ENCODE peak calls at places on chromosome X, in five cellular contexts. One of them, this sample, is unnamed.

GRCh38 chrX:10033360-10034007 is 66.3 kb downstream of the CLDN34 start:
- DNase-seq in tibial artery: no peak
- DNase-seq in left ventricle myocardium inferior: no peak
- DNase-seq in NB4: no peak
- DNase-seq in right atrium auricular region: no peak
- DNase-seq in this sample: no peak

GRCh38 chrX:65407157-65407626 is 127.4 kb downstream of the LAS1L start:
- DNase-seq in tibial artery: no peak
- DNase-seq in left ventricle myocardium inferior: no peak
- DNase-seq in right atrium auricular region: no peak
- DNase-seq in NB4: no peak
- DNase-seq in this sample: no peak

GRCh38 chrX:41785685-41786084 is 61.7 kb downstream of the GPR82 start:
- DNase-seq in tibial artery: no peak
- DNase-seq in left ventricle myocardium inferior: no peak
- DNase-seq in NB4: no peak
- DNase-seq in right atrium auricular region: no peak
- DNase-seq in this sample: no peak

GRCh38 chrX:68932611-68933010 is 103.8 kb downstream of the EFNB1 start:
- DNase-seq in tibial artery: no peak
- DNase-seq in left ventricle myocardium inferior: peak; percentile 18
- DNase-seq in right atrium auricular region: no peak
- DNase-seq in NB4: no peak
- DNase-seq in this sample: no peak

GRCh38 chrX:24149346-24150050 is at the start of gene ZFX:
- DNase-seq in left ventricle myocardium inferior: peak; percentile 70
- DNase-seq in right atrium auricular region: peak; percentile 73
- DNase-seq in NB4: peak; percentile 78
- DNase-seq in tibial artery: peak; percentile 37
- DNase-seq in this sample: peak; percentile 65

GRCh38 chrX:23668335-23668734 is 1.0 kb downstream of the PRDX4 start:
- DNase-seq in NB4: peak; percentile 4
- DNase-seq in right atrium auricular region: no peak
- DNase-seq in tibial artery: no peak
- DNase-seq in left ventricle myocardium inferior: no peak
- DNase-seq in this sample: no peak

GRCh38 chrX:37378399-37378798 is 29.2 kb downstream of the PRRG1 start:
- DNase-seq in tibial artery: no peak
- DNase-seq in right atrium auricular region: no peak
- DNase-seq in NB4: no peak
- DNase-seq in left ventricle myocardium inferior: no peak
- DNase-seq in this sample: no peak

GRCh38 chrX:141341341-141341740 is 99.0 kb upstream of the SPANXC start:
- DNase-seq in NB4: no peak
- DNase-seq in tibial artery: no peak
- DNase-seq in left ventricle myocardium inferior: no peak
- DNase-seq in right atrium auricular region: no peak
- DNase-seq in this sample: no peak

GRCh38 chrX:145609951-145610511 is 207.6 kb upstream of the SLITRK2 start:
- DNase-seq in right atrium auricular region: no peak
- DNase-seq in tibial artery: no peak
- DNase-seq in NB4: no peak
- DNase-seq in left ventricle myocardium inferior: no peak
- DNase-seq in this sample: no peak

GRCh38 chrX:3659761-3660160 is 53.7 kb downstream of the PRKX start:
- DNase-seq in NB4: no peak
- DNase-seq in tibial artery: no peak
- DNase-seq in left ventricle myocardium inferior: no peak
- DNase-seq in right atrium auricular region: no peak
- DNase-seq in this sample: no peak

GRCh38 chrX:54602563-54602962 is 72.5 kb downstream of the GNL3L start:
- DNase-seq in right atrium auricular region: no peak
- DNase-seq in NB4: no peak
- DNase-seq in tibial artery: no peak
- DNase-seq in left ventricle myocardium inferior: no peak
- DNase-seq in this sample: no peak

GRCh38 chrX:72142094-72142843 is 10.6 kb upstream of the RTL5 start:
- DNase-seq in NB4: no peak
- DNase-seq in tibial artery: no peak
- DNase-seq in right atrium auricular region: no peak
- DNase-seq in left ventricle myocardium inferior: no peak
- DNase-seq in this sample: no peak

GRCh38 chrX:130878350-130879341 is 24.4 kb downstream of the ENOX2 start:
- DNase-seq in left ventricle myocardium inferior: no peak
- DNase-seq in NB4: peak; percentile 1
- DNase-seq in tibial artery: peak; percentile 39
- DNase-seq in right atrium auricular region: no peak
- DNase-seq in this sample: peak; percentile 50

GRCh38 chrX:30659421-30659820 is 6.2 kb downstream of the GK start:
- DNase-seq in right atrium auricular region: no peak
- DNase-seq in tibial artery: no peak
- DNase-seq in left ventricle myocardium inferior: no peak
- DNase-seq in NB4: peak; percentile 85
- DNase-seq in this sample: no peak

GRCh38 chrX:110851780-110852179 is 56.2 kb upstream of the CHRDL1 start:
- DNase-seq in right atrium auricular region: no peak
- DNase-seq in tibial artery: peak; percentile 19
- DNase-seq in left ventricle myocardium inferior: no peak
- DNase-seq in NB4: no peak
- DNase-seq in this sample: peak; percentile 37

GRCh38 chrX:19563746-19564145 is 48.4 kb upstream of the MAP3K15 start:
- DNase-seq in tibial artery: no peak
- DNase-seq in left ventricle myocardium inferior: no peak
- DNase-seq in NB4: peak; percentile 58
- DNase-seq in right atrium auricular region: no peak
- DNase-seq in this sample: no peak

GRCh38 chrX:112512509-112512908 is 167.2 kb downstream of the LHFPL1 start:
- DNase-seq in NB4: peak; percentile 1
- DNase-seq in right atrium auricular region: no peak
- DNase-seq in left ventricle myocardium inferior: no peak
- DNase-seq in tibial artery: no peak
- DNase-seq in this sample: no peak

GRCh38 chrX:18701621-18702361 is 5.7 kb upstream of the PPEF1 start:
- DNase-seq in left ventricle myocardium inferior: peak; percentile 17
- DNase-seq in right atrium auricular region: no peak
- DNase-seq in NB4: no peak
- DNase-seq in tibial artery: peak; percentile 38
- DNase-seq in this sample: peak; percentile 40

GRCh38 chrX:88863726-88864125 is 116.7 kb downstream of the CPXCR1 start:
- DNase-seq in right atrium auricular region: no peak
- DNase-seq in tibial artery: no peak
- DNase-seq in left ventricle myocardium inferior: no peak
- DNase-seq in NB4: no peak
- DNase-seq in this sample: no peak

GRCh38 chrX:10327651-10328050 is 170.9 kb downstream of the CLCN4 start:
- DNase-seq in right atrium auricular region: no peak
- DNase-seq in NB4: no peak
- DNase-seq in tibial artery: no peak
- DNase-seq in left ventricle myocardium inferior: no peak
- DNase-seq in this sample: peak; percentile 34

GRCh38 chrX:519741-520140 is 110.8 kb upstream of the SHOX start:
- DNase-seq in tibial artery: no peak
- DNase-seq in right atrium auricular region: no peak
- DNase-seq in NB4: no peak
- DNase-seq in left ventricle myocardium inferior: no peak
- DNase-seq in this sample: no peak

GRCh38 chrX:68917799-68918198 is 89.0 kb downstream of the EFNB1 start:
- DNase-seq in tibial artery: no peak
- DNase-seq in NB4: no peak
- DNase-seq in left ventricle myocardium inferior: no peak
- DNase-seq in right atrium auricular region: no peak
- DNase-seq in this sample: no peak

GRCh38 chrX:19673334-19674040 is 158.2 kb upstream of the MAP3K15 start:
- DNase-seq in tibial artery: peak; percentile 51
- DNase-seq in right atrium auricular region: peak; percentile 80
- DNase-seq in left ventricle myocardium inferior: peak; percentile 58
- DNase-seq in NB4: peak; percentile 57
- DNase-seq in this sample: peak; percentile 85

GRCh38 chrX:39772057-39772832 is 325.5 kb downstream of the BCOR start:
- DNase-seq in right atrium auricular region: no peak
- DNase-seq in left ventricle myocardium inferior: no peak
- DNase-seq in tibial artery: no peak
- DNase-seq in NB4: peak; percentile 90
- DNase-seq in this sample: peak; percentile 47

GRCh38 chrX:47634871-47635575 is 5.3 kb upstream of the CFP start:
- DNase-seq in NB4: no peak
- DNase-seq in right atrium auricular region: no peak
- DNase-seq in tibial artery: no peak
- DNase-seq in left ventricle myocardium inferior: no peak
- DNase-seq in this sample: no peak

GRCh38 chrX:103175944-103176753 is 38.8 kb upstream of the BEX4 start:
- DNase-seq in NB4: peak; percentile 67
- DNase-seq in tibial artery: peak; percentile 65
- DNase-seq in left ventricle myocardium inferior: peak; percentile 36
- DNase-seq in right atrium auricular region: peak; percentile 75
- DNase-seq in this sample: peak; percentile 71

GRCh38 chrX:134520860-134521390 is 61.0 kb downstream of the HPRT1 start:
- DNase-seq in NB4: peak; percentile 75
- DNase-seq in right atrium auricular region: no peak
- DNase-seq in tibial artery: no peak
- DNase-seq in left ventricle myocardium inferior: no peak
- DNase-seq in this sample: peak; percentile 49

DNA sequence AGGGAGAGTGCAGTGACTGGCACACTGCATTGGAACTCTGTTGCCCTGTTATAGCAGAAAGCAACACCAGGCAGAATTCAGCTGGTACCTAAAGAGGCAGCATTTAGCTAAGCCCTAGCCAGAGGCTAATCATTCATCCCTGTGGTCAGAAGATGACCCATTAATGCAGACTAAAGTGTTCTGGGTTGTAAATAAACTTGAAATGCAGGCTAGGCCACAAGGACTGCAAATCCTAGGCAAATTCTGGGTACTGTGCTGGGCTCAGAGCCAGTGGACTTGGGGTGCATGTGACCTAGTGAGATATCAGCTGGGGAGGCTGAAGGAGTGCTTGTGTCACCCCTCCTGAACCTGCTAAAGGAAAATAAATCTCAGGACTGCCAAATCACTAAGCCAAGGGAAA is 91.2 kb downstream of the LPAR4 start:
- DNase-seq in NB4: no peak
- DNase-seq in left ventricle myocardium inferior: no peak
- DNase-seq in right atrium auricular region: no peak
- DNase-seq in tibial artery: no peak
- DNase-seq in this sample: no peak
- TF ChIP-seq CTCF in NB4: no peak
- TF ChIP-seq CTCF in left ventricle myocardium inferior: no peak
- TF ChIP-seq CTCF in right atrium auricular region: no peak
- TF ChIP-seq CTCF in tibial artery: no peak
- TF ChIP-seq CTCF in this sample: no peak

GRCh38 chrX:57821703-57822375 is 88.4 kb downstream of the ZXDA start:
- DNase-seq in tibial artery: no peak
- DNase-seq in NB4: peak; percentile 67
- DNase-seq in right atrium auricular region: no peak
- DNase-seq in left ventricle myocardium inferior: no peak
- DNase-seq in this sample: peak; percentile 20
- TF ChIP-seq CTCF in tibial artery: peak; percentile 75
- TF ChIP-seq CTCF in NB4: peak; percentile 44
- TF ChIP-seq CTCF in right atrium auricular region: peak; percentile 72
- TF ChIP-seq CTCF in left ventricle myocardium inferior: peak; percentile 70
- TF ChIP-seq CTCF in this sample: peak; percentile 45

GRCh38 chrX:44012484-44013096 is 39.4 kb upstream of the NDP start:
- DNase-seq in tibial artery: peak; percentile 38
- DNase-seq in left ventricle myocardium inferior: peak; percentile 18
- DNase-seq in right atrium auricular region: no peak
- DNase-seq in NB4: peak; percentile 93
- DNase-seq in this sample: peak; percentile 79
- TF ChIP-seq CTCF in tibial artery: no peak
- TF ChIP-seq CTCF in left ventricle myocardium inferior: no peak
- TF ChIP-seq CTCF in right atrium auricular region: no peak
- TF ChIP-seq CTCF in NB4: no peak
- TF ChIP-seq CTCF in this sample: no peak

GRCh38 chrX:17374619-17375360 is at the start of gene NHS:
- DNase-seq in left ventricle myocardium inferior: peak; percentile 62
- DNase-seq in right atrium auricular region: peak; percentile 63
- DNase-seq in tibial artery: peak; percentile 63
- DNase-seq in NB4: no peak
- DNase-seq in this sample: peak; percentile 84
- TF ChIP-seq CTCF in left ventricle myocardium inferior: peak; percentile 62
- TF ChIP-seq CTCF in right atrium auricular region: peak; percentile 61
- TF ChIP-seq CTCF in tibial artery: peak; percentile 41
- TF ChIP-seq CTCF in NB4: no peak
- TF ChIP-seq CTCF in this sample: peak; percentile 64

DNA sequence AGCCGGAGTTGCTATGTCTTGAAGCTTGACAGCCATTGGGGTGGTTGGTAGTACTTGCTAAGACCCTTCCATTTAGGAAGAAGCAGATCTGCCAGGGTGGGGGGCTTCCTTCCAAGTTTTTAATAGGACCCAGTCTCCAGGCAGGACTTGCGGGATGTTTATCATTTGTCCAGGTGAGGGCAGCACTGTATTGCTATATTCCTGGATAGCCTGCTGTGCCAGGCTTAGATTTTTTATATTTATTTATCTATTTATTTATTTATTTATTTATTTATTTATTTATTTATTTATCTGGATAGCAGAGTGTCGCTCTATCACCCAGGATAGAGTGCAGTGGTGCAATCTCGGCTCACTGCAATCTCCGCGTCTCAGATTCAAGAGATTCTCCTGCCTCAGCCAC is 87.4 kb upstream of the CT45A1 start:
- DNase-seq in left ventricle myocardium inferior: no peak
- DNase-seq in right atrium auricular region: no peak
- DNase-seq in tibial artery: no peak
- DNase-seq in NB4: peak; percentile 14
- DNase-seq in this sample: peak; percentile 12
- TF ChIP-seq CTCF in left ventricle myocardium inferior: peak; percentile 42
- TF ChIP-seq CTCF in right atrium auricular region: peak; percentile 27
- TF ChIP-seq CTCF in tibial artery: no peak
- TF ChIP-seq CTCF in NB4: no peak
- TF ChIP-seq CTCF in this sample: peak; percentile 21

This sample was measured in Calu3.